ENCODE peak calls at places on chromosomes 7 and 10, in eight cellular contexts. One of them, this sample, is unnamed.

GRCh38 chr10:92111336-92111939 is 179.4 kb downstream of the CPEB3 start:
- DNase-seq in right lobe of liver: no peak
- DNase-seq in A549: no peak
- DNase-seq in tibial nerve: no peak
- DNase-seq in ovary: no peak
- DNase-seq in spleen: no peak
- DNase-seq in H54: no peak
- DNase-seq in upper lobe of left lung: no peak
- DNase-seq in this sample: no peak

GRCh38 chr10:78443900-78444571 is 410.4 kb downstream of the RPS24 start:
- DNase-seq in right lobe of liver: no peak
- DNase-seq in A549: no peak
- DNase-seq in tibial nerve: no peak
- DNase-seq in ovary: no peak
- DNase-seq in spleen: no peak
- DNase-seq in H54: no peak
- DNase-seq in upper lobe of left lung: no peak
- DNase-seq in this sample: no peak

GRCh38 chr7:41656357-41656756 is 46.5 kb downstream of the INHBA start:
- DNase-seq in right lobe of liver: no peak
- DNase-seq in A549: no peak
- DNase-seq in tibial nerve: no peak
- DNase-seq in ovary: no peak
- DNase-seq in spleen: no peak
- DNase-seq in H54: no peak
- DNase-seq in upper lobe of left lung: no peak
- DNase-seq in this sample: no peak

GRCh38 chr10:126691456-126691855 is 21.0 kb upstream of the C10orf90 start:
- DNase-seq in right lobe of liver: no peak
- DNase-seq in A549: no peak
- DNase-seq in tibial nerve: no peak
- DNase-seq in ovary: no peak
- DNase-seq in spleen: no peak
- DNase-seq in H54: no peak
- DNase-seq in upper lobe of left lung: no peak
- DNase-seq in this sample: no peak

GRCh38 chr7:150846291-150847115 is 5.8 kb upstream of the AOC1 start:
- DNase-seq in right lobe of liver: no peak
- DNase-seq in A549: no peak
- DNase-seq in tibial nerve: no peak
- DNase-seq in ovary: no peak
- DNase-seq in spleen: no peak
- DNase-seq in H54: no peak
- DNase-seq in upper lobe of left lung: no peak
- DNase-seq in this sample: no peak

GRCh38 chr10:133458710-133459453 is 5.1 kb downstream of the SCART1 start:
- DNase-seq in right lobe of liver: peak; percentile 37
- DNase-seq in A549: no peak
- DNase-seq in tibial nerve: no peak
- DNase-seq in ovary: no peak
- DNase-seq in spleen: peak; percentile 57
- DNase-seq in H54: no peak
- DNase-seq in upper lobe of left lung: no peak
- DNase-seq in this sample: no peak

GRCh38 chr7:14748461-14748860 is 154.1 kb downstream of the DGKB start:
- DNase-seq in right lobe of liver: no peak
- DNase-seq in A549: no peak
- DNase-seq in tibial nerve: no peak
- DNase-seq in ovary: no peak
- DNase-seq in spleen: no peak
- DNase-seq in H54: peak; percentile 55
- DNase-seq in upper lobe of left lung: no peak
- DNase-seq in this sample: no peak

GRCh38 chr10:14476641-14477407 is 146.1 kb upstream of the FRMD4A start:
- DNase-seq in right lobe of liver: no peak
- DNase-seq in A549: no peak
- DNase-seq in tibial nerve: no peak
- DNase-seq in ovary: no peak
- DNase-seq in spleen: no peak
- DNase-seq in H54: peak; percentile 42
- DNase-seq in upper lobe of left lung: no peak
- DNase-seq in this sample: no peak

GRCh38 chr10:48238826-48239520 is 35.5 kb downstream of the FRMPD2 start:
- DNase-seq in right lobe of liver: no peak
- DNase-seq in A549: no peak
- DNase-seq in tibial nerve: no peak
- DNase-seq in ovary: no peak
- DNase-seq in spleen: no peak
- DNase-seq in H54: no peak
- DNase-seq in upper lobe of left lung: no peak
- DNase-seq in this sample: no peak

GRCh38 chr10:35961501-35961900 is 319.4 kb upstream of the FZD8 start:
- DNase-seq in right lobe of liver: no peak
- DNase-seq in A549: no peak
- DNase-seq in tibial nerve: no peak
- DNase-seq in ovary: no peak
- DNase-seq in spleen: no peak
- DNase-seq in H54: no peak
- DNase-seq in upper lobe of left lung: no peak
- DNase-seq in this sample: no peak

GRCh38 chr7:98470131-98470985 is 69.5 kb upstream of the BAIAP2L1 start:
- DNase-seq in right lobe of liver: peak; percentile 79
- DNase-seq in A549: peak; percentile 54
- DNase-seq in tibial nerve: no peak
- DNase-seq in ovary: no peak
- DNase-seq in spleen: no peak
- DNase-seq in H54: no peak
- DNase-seq in upper lobe of left lung: peak; percentile 73
- DNase-seq in this sample: no peak

GRCh38 chr7:4024133-4024532 is 658.0 kb upstream of the FOXK1 start:
- DNase-seq in right lobe of liver: no peak
- DNase-seq in A549: no peak
- DNase-seq in tibial nerve: no peak
- DNase-seq in ovary: no peak
- DNase-seq in spleen: no peak
- DNase-seq in H54: no peak
- DNase-seq in upper lobe of left lung: no peak
- DNase-seq in this sample: no peak

GRCh38 chr7:43405948-43406347 is 177.0 kb upstream of the STK17A start:
- DNase-seq in right lobe of liver: no peak
- DNase-seq in A549: no peak
- DNase-seq in tibial nerve: no peak
- DNase-seq in ovary: no peak
- DNase-seq in spleen: no peak
- DNase-seq in H54: no peak
- DNase-seq in upper lobe of left lung: no peak
- DNase-seq in this sample: no peak

GRCh38 chr10:51007781-51008180 is 66.5 kb upstream of the PRKG1 start:
- DNase-seq in right lobe of liver: no peak
- DNase-seq in A549: no peak
- DNase-seq in tibial nerve: no peak
- DNase-seq in ovary: no peak
- DNase-seq in spleen: no peak
- DNase-seq in H54: no peak
- DNase-seq in upper lobe of left lung: no peak
- DNase-seq in this sample: no peak

GRCh38 chr7:130896898-130897514 is 163.0 kb upstream of the KLF14 start:
- DNase-seq in right lobe of liver: peak; percentile 80
- DNase-seq in A549: peak; percentile 91
- DNase-seq in tibial nerve: no peak
- DNase-seq in ovary: peak; percentile 75
- DNase-seq in spleen: peak; percentile 91
- DNase-seq in H54: no peak
- DNase-seq in upper lobe of left lung: peak; percentile 76
- DNase-seq in this sample: peak; percentile 52

DNA sequence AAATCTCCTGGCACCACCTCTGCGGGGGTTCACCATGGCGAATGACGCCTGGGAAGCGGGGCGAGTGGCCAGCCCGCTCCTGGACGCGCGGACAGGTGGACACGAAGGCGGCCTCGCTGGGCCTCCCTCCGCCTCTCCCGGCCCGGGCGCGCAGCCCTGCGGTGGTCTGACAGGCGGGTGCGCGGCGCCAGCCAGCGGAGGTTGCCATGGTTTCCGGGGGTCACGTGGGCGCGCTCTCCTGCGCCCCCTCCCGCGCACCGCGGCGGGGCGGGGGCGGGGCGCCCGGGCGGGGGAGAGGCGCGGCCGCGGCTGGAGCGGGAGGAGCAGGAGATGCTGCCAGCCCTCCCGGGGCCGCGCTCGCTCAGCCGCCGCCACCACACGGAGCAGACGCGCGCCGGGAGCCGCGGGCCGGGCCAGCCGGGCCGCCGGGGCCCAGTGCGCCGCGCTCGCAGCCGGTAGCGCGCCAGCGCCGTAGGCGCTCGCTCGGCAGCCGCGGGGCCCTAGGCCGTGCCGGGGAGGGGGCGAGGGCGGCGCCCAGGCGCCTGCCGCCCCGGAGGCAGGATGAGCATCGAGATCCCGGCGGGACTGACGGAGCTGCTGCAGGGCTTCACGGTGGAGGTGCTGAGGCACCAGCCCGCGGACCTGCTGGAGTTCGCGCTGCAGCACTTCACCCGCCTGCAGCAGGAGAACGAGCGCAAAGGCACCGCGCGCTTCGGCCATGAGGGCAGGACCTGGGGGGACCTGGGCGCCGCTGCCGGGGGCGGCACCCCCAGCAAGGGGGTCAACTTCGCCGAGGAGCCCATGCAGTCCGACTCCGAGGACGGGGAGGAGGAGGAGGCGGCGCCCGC is at the start of gene PRKAR2B:
- DNase-seq in right lobe of liver: peak; percentile 76
- DNase-seq in A549: peak; percentile 56
- DNase-seq in tibial nerve: peak; percentile 51
- DNase-seq in ovary: peak; percentile 90
- DNase-seq in spleen: peak; percentile 93
- DNase-seq in H54: peak; percentile 66
- DNase-seq in upper lobe of left lung: peak; percentile 55
- DNase-seq in this sample: peak; percentile 79
- TF ChIP-seq POLR2A in right lobe of liver: no peak
- TF ChIP-seq POLR2A in A549: no peak
- TF ChIP-seq POLR2A in tibial nerve: peak; percentile 26
- TF ChIP-seq POLR2A in ovary: peak; percentile 49
- TF ChIP-seq POLR2A in spleen: no peak
- TF ChIP-seq POLR2A in H54: peak; percentile 47
- TF ChIP-seq POLR2A in upper lobe of left lung: no peak
- TF ChIP-seq POLR2A in this sample: no peak

DNA sequence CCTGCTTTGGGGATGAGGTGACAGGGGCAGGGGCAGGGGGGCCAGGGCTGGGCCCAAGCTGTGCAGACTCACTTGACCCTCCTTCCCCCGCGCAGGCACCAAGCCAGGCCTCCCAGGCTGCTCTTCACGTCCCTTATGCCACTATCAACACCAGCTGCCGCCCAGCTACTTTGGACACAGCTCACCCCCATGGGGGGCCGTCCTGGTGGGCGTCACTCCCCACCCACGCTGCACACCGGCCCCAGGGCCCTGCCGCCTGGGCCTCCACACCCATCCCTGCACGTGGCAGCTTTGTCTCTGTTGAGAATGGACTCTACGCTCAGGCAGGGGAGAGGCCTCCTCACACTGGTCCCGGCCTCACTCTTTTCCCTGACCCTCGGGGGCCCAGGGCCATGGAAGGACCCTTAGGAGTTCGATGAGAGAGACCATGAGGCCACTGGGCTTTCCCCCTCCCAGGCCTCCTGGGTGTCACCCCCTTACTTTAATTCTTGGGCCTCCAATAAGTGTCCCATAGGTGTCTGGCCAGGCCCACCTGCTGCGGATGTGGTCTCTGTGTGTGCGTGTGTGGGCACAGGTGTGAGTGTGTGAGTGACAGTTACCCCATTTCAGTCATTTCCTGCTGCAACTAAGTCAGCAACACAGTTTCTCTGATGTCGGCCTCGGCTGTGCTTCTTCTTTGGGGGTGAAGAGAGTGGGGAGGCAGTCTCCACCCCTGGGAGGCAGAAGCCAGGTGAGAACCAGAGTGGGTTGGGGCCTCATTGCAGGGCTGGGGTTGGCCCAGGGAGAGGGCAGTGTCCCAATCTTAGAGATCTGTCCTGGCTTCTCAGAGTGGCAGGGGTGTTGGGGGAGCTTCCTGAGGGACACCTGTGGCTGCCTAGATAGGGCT is 1.3 kb downstream of the PVRIG start:
- DNase-seq in right lobe of liver: no peak
- DNase-seq in A549: no peak
- DNase-seq in tibial nerve: no peak
- DNase-seq in ovary: no peak
- DNase-seq in spleen: peak; percentile 93
- DNase-seq in H54: no peak
- DNase-seq in upper lobe of left lung: peak; percentile 37
- DNase-seq in this sample: peak; percentile 57
- TF ChIP-seq POLR2A in right lobe of liver: no peak
- TF ChIP-seq POLR2A in A549: no peak
- TF ChIP-seq POLR2A in tibial nerve: no peak
- TF ChIP-seq POLR2A in ovary: no peak
- TF ChIP-seq POLR2A in spleen: peak; percentile 32
- TF ChIP-seq POLR2A in H54: no peak
- TF ChIP-seq POLR2A in upper lobe of left lung: no peak
- TF ChIP-seq POLR2A in this sample: peak; percentile 91

GRCh38 chr7:24685706-24686105 is 71.6 kb downstream of the GSDME start:
- DNase-seq in right lobe of liver: no peak
- DNase-seq in A549: no peak
- DNase-seq in tibial nerve: no peak
- DNase-seq in ovary: no peak
- DNase-seq in spleen: no peak
- DNase-seq in H54: no peak
- DNase-seq in upper lobe of left lung: no peak
- DNase-seq in this sample: no peak
- TF ChIP-seq POLR2A in right lobe of liver: no peak
- TF ChIP-seq POLR2A in A549: no peak
- TF ChIP-seq POLR2A in tibial nerve: no peak
- TF ChIP-seq POLR2A in ovary: no peak
- TF ChIP-seq POLR2A in spleen: no peak
- TF ChIP-seq POLR2A in H54: no peak
- TF ChIP-seq POLR2A in upper lobe of left lung: no peak
- TF ChIP-seq POLR2A in this sample: no peak

DNA sequence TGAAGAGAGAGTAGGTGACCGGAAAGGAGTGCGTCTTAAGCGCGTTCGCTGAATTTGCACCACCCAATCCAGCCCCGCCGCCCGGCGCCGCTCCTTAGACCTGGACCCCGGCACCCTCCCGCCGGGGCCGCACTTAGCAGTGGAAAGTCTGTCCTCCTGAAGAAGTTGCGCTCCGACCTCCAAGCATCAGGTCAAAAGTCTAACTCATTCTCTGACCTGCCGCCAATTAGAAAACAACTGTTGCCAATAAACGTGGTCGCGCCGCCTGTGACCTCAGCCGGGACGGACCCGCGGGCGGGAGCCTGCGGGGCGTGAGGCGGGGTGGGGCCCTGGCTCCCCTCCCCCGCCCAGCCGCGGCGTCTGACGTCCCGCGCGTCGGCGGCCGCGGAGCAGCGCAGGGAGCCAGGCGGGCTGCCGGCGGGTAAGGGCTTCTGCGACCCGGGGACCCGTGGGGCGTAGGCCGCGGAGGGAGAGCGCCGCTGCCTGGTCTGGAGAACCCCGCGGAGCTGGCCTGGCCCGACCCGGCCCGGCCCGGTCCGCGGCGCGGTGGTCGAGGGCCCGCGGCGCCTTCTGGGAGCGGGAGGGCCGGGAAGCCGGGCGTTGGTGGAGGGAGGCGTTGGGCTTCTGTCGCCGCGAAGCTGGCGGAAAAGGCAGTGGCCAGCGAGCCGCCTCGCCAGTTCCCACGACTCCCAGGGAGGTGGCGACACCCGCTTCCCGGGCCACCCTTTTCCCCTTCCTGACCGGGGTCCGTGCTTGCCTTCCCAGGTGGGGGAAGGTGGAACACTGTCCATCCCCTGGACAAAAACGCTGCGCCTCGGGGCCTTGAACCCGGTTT is at the start of gene BCAP29:
- DNase-seq in right lobe of liver: peak; percentile 83
- DNase-seq in A549: peak; percentile 74
- DNase-seq in tibial nerve: peak; percentile 28
- DNase-seq in ovary: peak; percentile 59
- DNase-seq in spleen: peak; percentile 93
- DNase-seq in H54: peak; percentile 70
- DNase-seq in upper lobe of left lung: peak; percentile 78
- DNase-seq in this sample: peak; percentile 74
- TF ChIP-seq POLR2A in right lobe of liver: peak; percentile 92
- TF ChIP-seq POLR2A in A549: peak; percentile 75
- TF ChIP-seq POLR2A in tibial nerve: peak; percentile 78
- TF ChIP-seq POLR2A in ovary: peak; percentile 64
- TF ChIP-seq POLR2A in spleen: no peak
- TF ChIP-seq POLR2A in H54: peak; percentile 85
- TF ChIP-seq POLR2A in upper lobe of left lung: peak; percentile 95
- TF ChIP-seq POLR2A in this sample: peak; percentile 63

This sample was measured in GM12891.